ENCODE peak calls at places on chromosomes 7 and 10, in nine cellular contexts. N is endodermal cell, Z is stomach, O is suprapubic skin, D is cardiac muscle cell, E is heart right ventricle, J is right lobe of liver, L is GM23338, V is WERI-Rb-1. T is an unnamed sample.

GRCh38 chr10:74223755-74224530 is 72.9 kb downstream of the ADK start:
- DNase-seq in N (no peak), O (no peak), E (no peak), V (no peak), J (no peak), D (no peak), Z (no peak), L (no peak), T (no peak)

GRCh38 chr7:2288503-2288902 is 25.7 kb downstream of the SNX8 start:
- DNase-seq in D (no peak), V (no peak), Z (no peak), E (no peak), N (no peak), O (no peak), J (no peak), L (no peak), T (no peak)

GRCh38 chr7:116339564-116339963 is 129.2 kb downstream of the TES start:
- DNase-seq in N (no peak), D (no peak), L (no peak), V (no peak), Z (no peak), E (no peak), J (peak; percentile 56), O (no peak), T (no peak)

GRCh38 chr10:54758791-54759190 is 42.2 kb downstream of the PCDH15 start:
- DNase-seq in E (no peak), L (peak; percentile 2), N (no peak), D (no peak), J (no peak), V (no peak), Z (no peak), O (no peak), T (no peak)

GRCh38 chr10:10930979-10931743 is 86.5 kb upstream of the CELF2 start:
- DNase-seq in J (no peak), V (no peak), D (no peak), O (no peak), Z (no peak), L (peak; percentile 54), E (no peak), N (peak; percentile 53), T (peak; percentile 36)

GRCh38 chr10:32922164-32922563 is 35.9 kb downstream of the ITGB1 start:
- DNase-seq in Z (no peak), D (no peak), L (no peak), V (no peak), O (no peak), N (no peak), E (no peak), J (no peak), T (no peak)

GRCh38 chr10:102627446-102628293 is 16.6 kb upstream of the TRIM8 start:
- DNase-seq in J (no peak), Z (no peak), L (peak; percentile 89), V (peak; percentile 89), E (peak; percentile 64), O (no peak), D (no peak), N (peak; percentile 89), T (peak; percentile 91)

GRCh38 chr10:110491346-110491745 is 6.4 kb upstream of the DUSP5 start:
- DNase-seq in O (no peak), J (no peak), Z (no peak), N (no peak), D (no peak), E (no peak), L (no peak), V (no peak), T (no peak)

DNA sequence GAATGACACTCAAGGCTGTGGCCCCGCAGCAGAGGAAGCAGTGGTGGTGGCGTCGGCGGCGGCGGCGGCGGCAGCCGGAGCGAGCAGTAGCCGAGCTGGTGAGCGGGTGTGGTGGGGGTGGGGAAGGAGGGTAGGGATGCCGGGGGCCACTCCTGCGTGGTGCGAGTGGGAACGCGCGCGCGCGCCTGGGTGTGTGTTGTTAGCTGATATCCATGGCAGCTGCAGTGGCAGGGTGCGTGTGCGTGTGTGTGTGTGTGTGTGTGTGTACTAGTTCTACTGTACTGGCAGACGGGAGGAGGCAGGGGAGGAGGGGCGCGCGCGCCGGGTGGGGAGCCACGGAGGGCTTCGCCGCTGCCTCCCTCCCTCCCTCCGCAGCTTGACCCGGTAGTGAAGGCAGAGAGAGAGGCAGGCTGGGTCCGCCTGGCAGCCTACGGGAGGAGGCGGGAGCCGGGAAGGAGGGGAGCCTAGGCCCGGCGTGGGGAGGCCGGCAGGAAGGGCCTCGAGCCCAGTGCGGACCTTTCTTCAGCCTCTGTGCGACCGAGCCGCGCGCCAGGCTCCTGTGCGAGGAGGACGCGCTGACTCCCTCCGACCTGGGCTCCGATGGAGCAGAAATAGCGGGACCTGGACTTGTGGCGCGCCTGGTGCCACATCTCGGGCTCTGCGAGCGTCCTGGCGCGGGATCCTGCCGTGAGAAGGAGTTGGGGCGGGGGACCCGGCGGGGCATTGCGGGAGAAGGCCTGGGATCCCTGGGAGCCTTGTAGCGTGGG is at the start of gene MAGI2:
- DNase-seq in Z (peak; percentile 37), D (peak; percentile 78), O (peak; percentile 91), L (peak; percentile 70), V (peak; percentile 78), N (peak; percentile 87), J (peak; percentile 88), E (peak; percentile 89), T (peak; percentile 78)
- H3K4me3 ChIP-seq in Z (peak within 1 kb of the TSS; percentile 66), D (peak within 1 kb of the TSS; percentile 63), O (peak within 1 kb of the TSS; percentile 70), L (peak within 1 kb of the TSS; percentile 79), V (peak within 1 kb of the TSS; percentile 96), N (peak within 1 kb of the TSS; percentile 83), J (peak within 1 kb of the TSS; percentile 77), E (peak within 1 kb of the TSS; percentile 83), T (peak within 1 kb of the TSS; percentile 60)

GRCh38 chr10:113822174-113822573 is 31.7 kb downstream of the DCLRE1A start:
- DNase-seq in N (no peak), L (no peak), O (no peak), D (no peak), E (no peak), V (no peak), Z (no peak), J (no peak), T (no peak)

GRCh38 chr10:113825791-113826190 is 28.1 kb downstream of the DCLRE1A start:
- DNase-seq in D (no peak), Z (no peak), L (no peak), V (no peak), J (no peak), O (no peak), E (no peak), N (no peak), T (no peak)

GRCh38 chr10:113819989-113820388 is 33.9 kb downstream of the DCLRE1A start:
- DNase-seq in J (no peak), O (no peak), E (no peak), Z (no peak), N (no peak), L (no peak), D (no peak), V (no peak), T (no peak)

GRCh38 chr10:113820507-113820906 is 33.4 kb downstream of the DCLRE1A start:
- DNase-seq in J (no peak), V (peak; percentile 39), N (peak; percentile 82), O (no peak), E (no peak), Z (no peak), L (peak; percentile 51), D (peak; percentile 63), T (peak; percentile 44)
- TF ChIP-seq CTCF in J (no peak), V (peak; percentile 54), N (peak; percentile 76), O (no peak), E (no peak), Z (no peak), L (peak; percentile 65), D (no peak), T (peak; percentile 55)

GRCh38 chr7:139745330-139746143 is 32.3 kb downstream of the HIPK2 start:
- DNase-seq in N (no peak), Z (no peak), E (peak; percentile 46), D (no peak), J (peak; percentile 73), O (no peak), V (peak; percentile 50), L (no peak), T (peak; percentile 34)
- H3K27ac ChIP-seq in N (peak overlapping the region; percentile 47), Z (peak overlapping the region; percentile 1), E (peak overlapping the region; percentile 51), D (no peak overlapping the region), J (peak overlapping the region; percentile 73), O (no peak overlapping the region), V (peak overlapping the region; percentile 59), L (peak overlapping the region; percentile 50), T (peak overlapping the region; percentile 76)

GRCh38 chr7:16811555-16811954 is 6.8 kb upstream of the AGR2 start:
- DNase-seq in Z (no peak), O (no peak), N (no peak), L (no peak), D (no peak), J (no peak), V (no peak), E (no peak), T (no peak)
- H3K4me3 ChIP-seq in Z (no peak overlapping the region), O (no peak overlapping the region), N (no peak overlapping the region), L (no peak overlapping the region), D (no peak overlapping the region), J (no peak overlapping the region), V (no peak overlapping the region), E (no peak overlapping the region), T (no peak overlapping the region)

T was measured in neural progenitor cell.